ENCODE peak calls at places on chromosomes 3 and 15, in four cellular contexts. M is HepG2, J is K562, C is GM12878. W is an unnamed sample.

GRCh38 chr3:157753753-157754152 is 250.5 kb upstream of the VEPH1 start:
- DNase-seq in M (no peak), J (no peak), C (no peak), W (no peak)

GRCh38 chr3:50050361-50050760 is 38.4 kb upstream of the RBM5 start:
- DNase-seq in M (peak; percentile 34), J (no peak), C (no peak), W (no peak)

GRCh38 chr3:154431043-154431442 is 1.1 kb upstream of the GPR149 start:
- DNase-seq in M (no peak), J (no peak), C (no peak), W (no peak)

GRCh38 chr3:52195823-52196331 is 2.1 kb upstream of the ALAS1 start:
- DNase-seq in M (peak; percentile 61), J (no peak), C (no peak), W (no peak)

GRCh38 chr15:28873006-28873405 is 12.8 kb upstream of the APBA2 start:
- DNase-seq in M (no peak), J (no peak), C (no peak), W (no peak)

GRCh38 chr3:185815391-185816282 is 9.2 kb downstream of the IGF2BP2 start:
- DNase-seq in M (no peak), J (peak; percentile 73), C (no peak), W (no peak)

GRCh38 chr3:66405701-66406091 is 95.1 kb downstream of the LRIG1 start:
- DNase-seq in M (no peak), J (no peak), C (no peak), W (no peak)

GRCh38 chr3:31004025-31004678 is 109.7 kb upstream of the GADL1 start:
- DNase-seq in M (no peak), J (no peak), C (no peak), W (no peak)

GRCh38 chr3:65402597-65402996 is 636.1 kb downstream of the MAGI1 start:
- DNase-seq in M (no peak), J (no peak), C (no peak), W (no peak)

GRCh38 chr3:159848348-159849118 is 140.1 kb upstream of the IL12A start:
- DNase-seq in M (no peak), J (no peak), C (no peak), W (no peak)

GRCh38 chr3:87298111-87298718 is 21.8 kb upstream of the POU1F1 start:
- DNase-seq in M (peak; percentile 54), J (peak; percentile 29), C (no peak), W (peak; percentile 20)

GRCh38 chr3:146594843-146595482 is 10.2 kb downstream of the PLSCR5 start:
- DNase-seq in M (peak; percentile 12), J (peak; percentile 16), C (no peak), W (no peak)

GRCh38 chr3:127542441-127542952 is 48.0 kb downstream of the TPRA1 start:
- DNase-seq in M (peak; percentile 25), J (no peak), C (no peak), W (no peak)

GRCh38 chr3:43606274-43606673 is 15.5 kb downstream of the ANO10 start:
- DNase-seq in M (no peak), J (no peak), C (no peak), W (no peak)

GRCh38 chr15:70483513-70483912 is 279.8 kb downstream of the UACA start:
- DNase-seq in M (no peak), J (no peak), C (no peak), W (no peak)

GRCh38 chr3:133945696-133946095 is 50.0 kb upstream of the RAB6B start:
- DNase-seq in M (no peak), J (no peak), C (no peak), W (no peak)

GRCh38 chr15:92683511-92683834 is 27.9 kb upstream of the FAM174B start:
- DNase-seq in M (peak; percentile 50), J (peak; percentile 45), C (no peak), W (no peak)

GRCh38 chr3:66592927-66593625 is 92.3 kb upstream of the LRIG1 start:
- DNase-seq in M (no peak), J (no peak), C (no peak), W (no peak)

GRCh38 chr3:27746838-27747237 is 24.7 kb upstream of the EOMES start:
- DNase-seq in M (no peak), J (no peak), C (no peak), W (no peak)

GRCh38 chr3:124702950-124703349 is 27.3 kb upstream of the UMPS start:
- DNase-seq in M (no peak), J (no peak), C (no peak), W (no peak)

GRCh38 chr3:32297366-32297765 is 58.9 kb downstream of the CMTM8 start:
- DNase-seq in M (no peak), J (no peak), C (no peak), W (no peak)
- TF ChIP-seq FOXM1 in M (no peak), J (no peak), C (no peak), W (no peak)

GRCh38 chr3:143242101-143242500 is 122.5 kb downstream of the CHST2 start:
- DNase-seq in M (no peak), J (no peak), C (no peak), W (no peak)
- TF ChIP-seq FOXK2 in M (no peak), J (no peak), C (no peak), W (no peak)

DNA sequence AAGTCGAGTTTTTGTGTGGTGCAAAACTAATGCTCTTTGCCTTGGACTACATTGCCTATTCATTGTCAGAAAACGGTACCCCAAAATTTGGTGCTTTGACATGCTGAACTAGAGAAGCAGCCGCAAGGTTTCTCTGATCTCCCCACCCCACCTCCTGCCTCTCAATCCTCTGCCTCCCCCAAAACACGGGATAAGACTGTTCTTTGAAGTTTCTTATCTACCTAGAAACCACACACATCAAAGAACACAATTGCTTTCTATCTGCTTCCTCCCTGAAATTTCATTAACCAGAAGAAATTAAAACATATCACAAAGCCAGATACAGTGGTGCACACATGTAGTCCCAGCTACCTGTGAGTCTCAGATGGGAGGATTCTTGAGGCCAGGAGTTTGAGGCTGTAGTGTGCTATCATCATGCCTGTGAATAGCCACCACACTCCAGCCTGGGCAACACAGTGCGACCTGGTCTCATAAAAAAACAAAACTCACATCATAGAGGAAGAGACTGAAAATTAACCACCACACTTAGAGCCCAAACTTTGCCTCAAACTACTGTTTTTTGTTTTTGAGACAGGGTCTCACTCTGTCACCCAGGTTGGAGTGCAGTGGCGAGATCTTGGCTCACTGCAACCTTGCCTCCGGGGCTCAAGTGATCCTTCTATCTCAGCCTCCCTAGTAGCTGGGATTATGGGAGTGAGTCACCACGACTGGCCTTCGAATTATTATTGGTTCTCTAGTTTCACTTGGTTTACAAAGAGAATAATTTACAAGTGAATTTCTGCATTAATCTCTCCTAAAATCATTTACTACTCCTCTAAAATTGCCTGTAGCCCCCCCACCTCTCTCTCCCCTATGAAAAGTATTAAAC is 2.7 kb upstream of the PCNP start:
- DNase-seq in M (no peak), J (no peak), C (no peak), W (no peak)
- TF ChIP-seq FOXM1 in M (no peak), J (no peak), C (no peak), W (no peak)

GRCh38 chr3:174170248-174170647 is 688.9 kb upstream of the NAALADL2 start:
- DNase-seq in M (no peak), J (no peak), C (no peak), W (peak; percentile 51)

GRCh38 chr3:174169736-174170135 is 689.4 kb upstream of the NAALADL2 start:
- DNase-seq in M (no peak), J (no peak), C (no peak), W (no peak)

GRCh38 chr3:174168538-174169254 is 690.4 kb upstream of the NAALADL2 start:
- DNase-seq in M (no peak), J (no peak), C (no peak), W (no peak)

GRCh38 chr3:174162550-174162949 is 696.6 kb upstream of the NAALADL2 start:
- DNase-seq in M (no peak), J (no peak), C (no peak), W (no peak)

GRCh38 chr3:174168026-174168425 is 691.1 kb upstream of the NAALADL2 start:
- DNase-seq in M (no peak), J (no peak), C (no peak), W (no peak)
- TF ChIP-seq FOXK2 in M (no peak), J (no peak), C (no peak), W (no peak)

GRCh38 chr15:57671636-57672035 is 34.9 kb upstream of the POLR2M start:
- DNase-seq in M (no peak), J (no peak), C (no peak), W (no peak)
- TF ChIP-seq FOXM1 in M (no peak), J (no peak), C (no peak), W (no peak)

GRCh38 chr15:41483115-41483514 is 10.6 kb upstream of the ITPKA start:
- DNase-seq in M (no peak), J (no peak), C (peak; percentile 57), W (no peak)
- TF ChIP-seq FOXK2 in M (no peak), J (no peak), C (no peak), W (no peak)

GRCh38 chr15:55873024-55873745 is 120.2 kb downstream of the NEDD4 start:
- DNase-seq in M (no peak), J (no peak), C (no peak), W (no peak)
- TF ChIP-seq FOXM1 in M (no peak), J (no peak), C (no peak), W (no peak)

DNA sequence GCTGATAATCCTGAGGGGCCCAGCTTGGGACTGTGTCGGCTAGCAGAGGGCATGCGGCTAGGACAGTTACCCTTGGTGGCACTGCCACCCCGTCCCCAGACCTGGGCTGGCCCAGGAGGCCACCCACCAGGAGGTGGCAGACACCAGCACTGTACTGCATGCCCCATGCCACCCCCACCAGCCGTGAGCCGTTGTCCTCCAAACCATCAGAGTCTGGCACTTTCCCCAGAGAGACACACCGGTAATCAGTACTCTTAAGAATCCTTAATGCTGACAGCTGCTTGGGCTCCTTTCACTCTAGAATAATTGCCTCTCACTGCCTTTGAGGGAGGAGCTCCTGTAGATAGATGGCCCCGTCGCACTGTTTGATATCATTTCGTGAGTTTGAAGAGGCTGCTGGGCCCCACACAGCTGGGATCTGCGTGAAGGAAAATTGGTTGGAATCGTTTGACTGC is 94.6 kb downstream of the LRRK1 start:
- DNase-seq in M (no peak), J (no peak), C (no peak), W (no peak)
- TF ChIP-seq FOXK2 in M (no peak), J (no peak), C (no peak), W (no peak)

GRCh38 chr3:11305509-11305908 is 33.3 kb downstream of the ATG7 start:
- DNase-seq in M (no peak), J (peak; percentile 15), C (no peak), W (no peak)
- TF ChIP-seq FOXM1 in M (no peak), J (no peak), C (no peak), W (no peak)

DNA sequence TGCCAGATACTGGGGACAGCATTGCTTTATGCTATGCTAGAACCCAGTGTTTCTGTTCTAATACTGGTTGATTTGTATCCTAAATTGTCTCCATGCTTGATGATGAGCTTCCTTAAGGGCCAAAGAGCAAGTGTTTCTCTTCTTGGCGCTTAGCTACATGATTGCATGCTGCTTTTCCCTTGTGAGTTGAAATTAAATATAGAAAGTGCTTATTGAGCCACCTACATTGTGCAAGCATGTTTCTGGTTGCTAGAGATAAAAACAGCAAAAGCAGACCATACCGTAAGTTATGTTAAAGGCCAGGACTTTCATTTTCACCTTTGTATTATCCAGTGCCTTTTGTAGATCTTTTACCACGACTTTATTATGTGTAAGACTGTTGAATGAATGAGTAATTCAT is 42.0 kb upstream of the CCNB2 start:
- DNase-seq in M (no peak), J (no peak), C (no peak), W (no peak)
- TF ChIP-seq FOXK2 in M (no peak), J (no peak), C (no peak), W (no peak)